ENCODE peak calls at places on chromosome 16, in nine cellular contexts. Z, J, Y, D, N, U, X, C and V are unnamed samples. For H3K4me1, the result is how much of the 10 kb centered on the place peaks cover.

GRCh38 chr16:69064164-69064563 is 41.3 kb upstream of the HAS3 start:
- DNase-seq in D (no peak), X (no peak), Y (no peak), Z (no peak), U (peak), J (no peak), N (no peak), C (no peak), V (no peak)

GRCh38 chr16:86100205-86101134 is 201.5 kb downstream of the IRF8 start:
- DNase-seq in D (no peak), U (no peak), X (peak), Y (peak), N (no peak), C (no peak), Z (peak), J (no peak), V (no peak)

GRCh38 chr16:6428861-6429260 is 903.8 kb upstream of the RBFOX1 start:
- DNase-seq in J (no peak), Z (no peak), D (no peak), Y (no peak), U (no peak), C (no peak), N (no peak), X (no peak), V (no peak)

GRCh38 chr16:74480150-74481029 is 59.1 kb upstream of the CLEC18B start:
- DNase-seq in U (peak), N (no peak), Y (no peak), Z (no peak), D (peak), J (no peak), X (no peak), C (no peak), V (no peak)

GRCh38 chr16:53931946-53932345 is 228.0 kb downstream of the FTO start:
- DNase-seq in J (no peak), Y (no peak), Z (no peak), C (no peak), X (no peak), D (no peak), N (no peak), U (no peak), V (no peak)

GRCh38 chr16:10090816-10091215 is 91.4 kb downstream of the GRIN2A start:
- DNase-seq in U (no peak), Z (no peak), J (no peak), Y (no peak), N (no peak), C (no peak), D (no peak), X (no peak), V (no peak)

GRCh38 chr16:85393674-85394510 is 219.2 kb upstream of the GSE1 start:
- DNase-seq in Y (peak), X (peak), U (peak), J (peak), C (peak), Z (peak), N (no peak), D (no peak), V (peak)

GRCh38 chr16:79901522-79901921 is 301.0 kb upstream of the MAF start:
- DNase-seq in C (no peak), D (no peak), J (no peak), Y (no peak), X (no peak), Z (no peak), N (no peak), U (no peak), V (no peak)

GRCh38 chr16:27749547-27749875 is 199.6 kb downstream of the KATNIP start:
- DNase-seq in Z (no peak), U (no peak), X (no peak), D (no peak), C (no peak), Y (no peak), N (no peak), J (no peak), V (no peak)

GRCh38 chr16:88369447-88370008 is 13.2 kb upstream of the ZNF469 start:
- DNase-seq in N (no peak), D (no peak), C (no peak), U (no peak), J (no peak), Y (no peak), Z (no peak), X (no peak), V (no peak)

GRCh38 chr16:959232-960040 is 11.3 kb downstream of the LMF1 start:
- DNase-seq in Y (no peak), J (no peak), D (no peak), Z (no peak), U (no peak), C (no peak), X (no peak), N (no peak), V (no peak)

GRCh38 chr16:739560-740458 is 988 bp downstream of the CIAO3 start:
- DNase-seq in J (no peak), N (no peak), D (no peak), Y (no peak), C (no peak), Z (no peak), U (no peak), X (no peak), V (no peak)

GRCh38 chr16:13186813-13187212 is 285.4 kb downstream of the SHISA9 start:
- DNase-seq in Z (peak), Y (no peak), J (no peak), C (peak), N (no peak), D (no peak), U (peak), X (no peak), V (no peak)

GRCh38 chr16:30697264-30698138 is 1.5 kb upstream of the SRCAP start:
- DNase-seq in J (peak), X (no peak), U (no peak), Z (no peak), C (peak), N (no peak), Y (no peak), D (no peak), V (no peak)

GRCh38 chr16:12291989-12292759 is 315.6 kb downstream of the SNX29 start:
- DNase-seq in X (no peak), Z (no peak), Y (no peak), N (no peak), J (no peak), U (no peak), D (no peak), C (no peak), V (no peak)

GRCh38 chr16:5466551-5466950 is 369.0 kb upstream of the EEF2KMT start:
- DNase-seq in C (peak), D (no peak), Z (peak), J (no peak), X (no peak), N (no peak), Y (no peak), U (no peak), V (no peak)

GRCh38 chr16:51723016-51723724 is 572.1 kb upstream of the SALL1 start:
- DNase-seq in X (no peak), Z (no peak), C (no peak), D (no peak), J (no peak), U (no peak), N (no peak), Y (no peak), V (no peak)

GRCh38 chr16:64437706-64438329 is 684.0 kb downstream of the CDH11 start:
- DNase-seq in J (peak), C (no peak), X (no peak), Z (no peak), U (no peak), D (no peak), Y (no peak), N (no peak), V (no peak)

GRCh38 chr16:77437859-77438258 is 3.0 kb upstream of the ADAMTS18 start:
- DNase-seq in U (peak), X (no peak), Z (no peak), C (peak), J (peak), Y (no peak), N (no peak), D (no peak), V (no peak)

GRCh38 chr16:46822270-46822669 is 8.7 kb downstream of the C16orf87 start:
- DNase-seq in U (no peak), Z (no peak), N (no peak), J (no peak), C (no peak), Y (no peak), X (no peak), D (no peak), V (no peak)

GRCh38 chr16:27235055-27235937 is 32.0 kb downstream of the KDM8 start:
- DNase-seq in N (peak), X (peak), Z (peak), Y (peak), D (peak), C (peak), J (peak), U (peak), V (peak)

GRCh38 chr16:72666267-72666666 is 381.7 kb downstream of the ZFHX3 start:
- DNase-seq in N (no peak), U (no peak), D (no peak), X (no peak), J (no peak), Y (no peak), Z (no peak), C (no peak), V (no peak)

GRCh38 chr16:69935278-69935711 is 15.8 kb upstream of the CLEC18A start:
- DNase-seq in X (no peak), Y (peak), N (no peak), U (no peak), C (no peak), D (no peak), Z (no peak), J (no peak), V (no peak)

GRCh38 chr16:12573300-12573699 is 230.4 kb downstream of the CPPED1 start:
- DNase-seq in X (no peak), J (no peak), Y (peak), C (no peak), Z (no peak), D (no peak), U (no peak), N (no peak), V (no peak)

GRCh38 chr16:4110680-4111079 is 5.6 kb downstream of the ADCY9 start:
- DNase-seq in Z (no peak), U (no peak), N (no peak), X (no peak), Y (no peak), C (peak), J (no peak), D (no peak), V (no peak)
- H3K4me1 ChIP-seq in Z (under half), U (half or more), N (under half), X (under half), Y (under half), C (under half), J (under half), D (half or more), V (under half)

GRCh38 chr16:89482087-89482823 is 8.1 kb downstream of the ANKRD11 start:
- DNase-seq in X (no peak), N (no peak), D (no peak), C (no peak), Y (no peak), J (no peak), Z (no peak), U (no peak), V (no peak)
- H3K4me1 ChIP-seq in X (under half), N (half or more), D (half or more), C (half or more), Y (under half), J (under half), Z (under half), U (half or more), V (half or more)

GRCh38 chr16:24423332-24423731 is 116.0 kb upstream of the RBBP6 start:
- DNase-seq in N (no peak), Z (peak), J (no peak), Y (no peak), C (no peak), U (peak), D (no peak), X (no peak), V (no peak)
- H3K4me1 ChIP-seq in N (under half), Z (under half), J (under half), Y (under half), C (under half), U (under half), D (under half), X (under half), V (under half)

GRCh38 chr16:22366889-22367288 is 7.5 kb downstream of the CDR2 start:
- DNase-seq in Y (no peak), C (no peak), D (no peak), J (no peak), X (no peak), U (no peak), Z (no peak), N (no peak), V (no peak)

GRCh38 chr16:22372882-22373661 is 1.3 kb downstream of the CDR2 start:
- DNase-seq in Z (no peak), D (no peak), N (no peak), U (no peak), C (no peak), J (no peak), X (no peak), Y (no peak), V (peak)

GRCh38 chr16:22373662-22374310 is 633 bp downstream of the CDR2 start:
- DNase-seq in U (no peak), J (peak), C (peak), D (peak), N (no peak), X (peak), Y (peak), Z (peak), V (peak)

GRCh38 chr16:22369221-22369811 is 5.1 kb downstream of the CDR2 start:
- DNase-seq in C (no peak), J (no peak), Z (no peak), X (no peak), D (no peak), Y (no peak), N (no peak), U (peak), V (no peak)

DNA sequence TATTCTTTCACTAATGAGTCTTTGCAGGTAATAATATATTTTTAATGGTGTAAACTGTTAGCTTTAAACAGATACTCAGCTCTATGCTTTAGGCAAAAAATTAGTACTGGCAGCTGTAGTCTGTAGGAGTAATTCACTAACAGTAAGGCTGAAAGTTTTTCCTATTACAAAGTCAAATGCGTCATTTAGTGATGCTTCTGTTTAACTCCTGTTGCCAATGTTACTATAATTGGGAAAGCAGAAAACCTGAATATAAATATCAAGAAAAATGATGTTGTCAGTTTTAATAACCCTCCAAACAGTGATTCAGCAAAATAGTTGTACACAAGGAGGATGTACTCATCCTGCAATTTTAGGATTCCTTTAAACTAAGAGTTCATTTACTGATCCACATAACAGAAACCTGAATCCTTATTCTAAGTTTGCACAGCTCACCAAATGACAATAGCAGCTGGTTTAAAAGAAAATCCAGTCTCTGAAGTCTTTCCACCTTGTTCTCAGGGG is 4.3 kb downstream of the CDR2 start:
- DNase-seq in C (no peak), N (no peak), D (no peak), Y (no peak), X (no peak), Z (no peak), U (no peak), J (no peak), V (no peak)
- H3K4me1 ChIP-seq in C (under half), N (under half), D (under half), Y (under half), X (under half), Z (under half), U (half or more), J (under half), V (half or more)

DNA sequence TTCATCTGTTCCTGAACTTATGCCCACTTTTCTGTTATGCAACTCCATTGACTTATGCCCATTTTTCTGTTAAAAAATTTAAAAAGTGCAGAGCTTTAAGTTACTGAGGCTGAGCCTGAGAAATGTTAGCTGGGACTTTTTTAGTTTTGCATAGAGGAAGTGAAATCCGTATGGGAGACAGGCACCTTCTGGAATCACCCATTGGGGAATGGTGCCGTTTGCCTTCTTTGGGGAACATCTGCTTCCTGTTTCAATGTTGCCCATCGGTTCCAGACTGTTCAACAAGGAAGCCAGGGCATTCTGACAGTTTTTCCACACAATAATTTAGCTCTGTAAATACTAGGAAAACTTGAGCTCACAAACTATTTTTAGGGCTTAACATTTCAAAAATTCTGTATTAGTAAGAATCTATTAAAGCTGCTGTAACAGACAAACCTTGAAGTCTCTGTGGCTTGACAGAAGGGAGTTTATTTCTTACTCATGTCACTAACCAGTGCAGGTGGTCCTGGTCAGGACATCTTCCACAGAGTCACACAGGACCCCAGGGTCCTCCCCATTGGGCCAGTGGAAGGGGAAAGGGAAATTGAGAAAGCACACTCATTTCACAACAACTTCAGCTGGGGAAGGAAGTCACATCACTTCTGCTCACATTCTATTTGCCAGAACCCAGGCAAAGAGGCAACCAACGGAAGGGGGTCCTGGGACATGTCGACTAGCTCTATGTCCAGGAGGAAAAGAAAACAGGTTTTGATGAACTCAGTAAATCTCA is 17.2 kb downstream of the PRKCB start:
- DNase-seq in C (no peak), U (no peak), N (no peak), J (no peak), Z (no peak), X (no peak), D (no peak), Y (no peak), V (no peak)
- H3K4me1 ChIP-seq in C (under half), U (under half), N (under half), J (under half), Z (under half), X (under half), D (under half), Y (under half), V (half or more)